ENCODE peak calls at places on chromosome 13, in nine cellular contexts. A, E, G, K, X, C, Z, R and F are unnamed samples.

GRCh38 chr13:77516342-77516789 is 19.1 kb upstream of the SCEL start:
- DNase-seq in Z (no peak), E (peak; percentile 28), A (no peak), G (no peak), R (no peak), C (peak; percentile 20), K (no peak), X (no peak), F (no peak)

GRCh38 chr13:71864094-71864980 is 2.7 kb downstream of the DACH1 start:
- DNase-seq in Z (no peak), K (no peak), A (no peak), E (no peak), C (no peak), G (peak; percentile 71), X (peak; percentile 66), R (peak; percentile 47), F (no peak)

GRCh38 chr13:33479066-33479465 is 193.5 kb upstream of the STARD13 start:
- DNase-seq in Z (no peak), C (no peak), G (no peak), A (no peak), E (no peak), X (no peak), R (no peak), K (no peak), F (no peak)

GRCh38 chr13:111178417-111178816 is 63.3 kb downstream of the ARHGEF7 start:
- DNase-seq in A (no peak), X (no peak), Z (no peak), G (no peak), K (no peak), R (no peak), C (no peak), E (no peak), F (no peak)

GRCh38 chr13:51523082-51523518 is 61.2 kb upstream of the WDFY2 start:
- DNase-seq in C (peak; percentile 62), E (peak; percentile 74), R (peak; percentile 60), X (no peak), K (no peak), A (no peak), G (no peak), Z (no peak), F (peak; percentile 37)

GRCh38 chr13:24215732-24216131 is 55.2 kb downstream of the SPATA13 start:
- DNase-seq in R (peak; percentile 59), Z (peak; percentile 63), K (no peak), X (no peak), C (peak; percentile 32), E (peak; percentile 29), G (no peak), A (no peak), F (no peak)

GRCh38 chr13:25752957-25753540 is 298.8 kb downstream of the SHISA2 start:
- DNase-seq in X (no peak), Z (no peak), K (no peak), E (peak; percentile 74), R (no peak), C (peak; percentile 74), G (no peak), A (no peak), F (no peak)

GRCh38 chr13:43374621-43375020 is 351.2 kb downstream of the DNAJC15 start:
- DNase-seq in X (no peak), R (no peak), K (no peak), G (no peak), Z (no peak), A (no peak), E (peak; percentile 52), C (peak; percentile 85), F (no peak)

GRCh38 chr13:19632915-19633339 is 532 bp upstream of the MPHOSPH8 start:
- DNase-seq in E (no peak), R (no peak), X (no peak), C (no peak), A (no peak), K (no peak), G (no peak), Z (no peak), F (no peak)

GRCh38 chr13:24187185-24187584 is 26.7 kb downstream of the SPATA13 start:
- DNase-seq in K (no peak), E (no peak), G (no peak), R (no peak), Z (no peak), X (no peak), C (no peak), A (no peak), F (no peak)

GRCh38 chr13:87798536-87798935 is 127.4 kb downstream of the SLITRK5 start:
- DNase-seq in G (no peak), K (no peak), E (no peak), A (no peak), X (no peak), R (no peak), Z (no peak), C (no peak), F (no peak)

GRCh38 chr13:36848228-36848982 is 29.4 kb downstream of the RFXAP start:
- DNase-seq in X (no peak), E (no peak), R (no peak), Z (no peak), C (peak; percentile 16), G (no peak), K (no peak), A (no peak), F (no peak)